ENCODE peak calls at places on chromosomes 2 and 18, in six cellular contexts. One of them, this sample, is unnamed.
A peak's percentile ranks its signal among the peaks of the same experiment; 100 is the strongest.

GRCh38 chr2:199463000-199463692 is 5.4 kb upstream of the SATB2 start:
- DNase-seq in HepG2: no peak
- DNase-seq in H1: peak; percentile 91
- DNase-seq in HL-60: peak; percentile 82
- DNase-seq in GM12878: no peak
- DNase-seq in K562: no peak
- DNase-seq in this sample: peak; percentile 90

GRCh38 chr2:7612969-7613368 is 695.8 kb downstream of the RNF144A start:
- DNase-seq in HepG2: peak; percentile 20
- DNase-seq in H1: no peak
- DNase-seq in HL-60: no peak
- DNase-seq in GM12878: no peak
- DNase-seq in K562: no peak
- DNase-seq in this sample: no peak

GRCh38 chr2:30321466-30321865 is 90.1 kb downstream of the LBH start:
- DNase-seq in HepG2: no peak
- DNase-seq in H1: no peak
- DNase-seq in HL-60: no peak
- DNase-seq in GM12878: no peak
- DNase-seq in K562: no peak
- DNase-seq in this sample: no peak

GRCh38 chr2:165015052-165015642 is 59.8 kb upstream of the SLC38A11 start:
- DNase-seq in HepG2: peak; percentile 68
- DNase-seq in H1: peak; percentile 85
- DNase-seq in HL-60: peak; percentile 29
- DNase-seq in GM12878: no peak
- DNase-seq in K562: peak; percentile 70
- DNase-seq in this sample: peak; percentile 70

GRCh38 chr2:48398285-48399135 is 131.4 kb upstream of the STON1 start:
- DNase-seq in HepG2: no peak
- DNase-seq in H1: no peak
- DNase-seq in HL-60: peak; percentile 26
- DNase-seq in GM12878: no peak
- DNase-seq in K562: peak; percentile 16
- DNase-seq in this sample: no peak

GRCh38 chr2:238435752-238436096 is 9.0 kb downstream of the ASB1 start:
- DNase-seq in HepG2: no peak
- DNase-seq in H1: no peak
- DNase-seq in HL-60: no peak
- DNase-seq in GM12878: no peak
- DNase-seq in K562: no peak
- DNase-seq in this sample: no peak

GRCh38 chr2:12796617-12797016 is 79.9 kb downstream of the TRIB2 start:
- DNase-seq in HepG2: no peak
- DNase-seq in H1: no peak
- DNase-seq in HL-60: no peak
- DNase-seq in GM12878: no peak
- DNase-seq in K562: no peak
- DNase-seq in this sample: no peak

GRCh38 chr2:38945372-38945771 is 55.7 kb downstream of the ARHGEF33 start:
- DNase-seq in HepG2: no peak
- DNase-seq in H1: no peak
- DNase-seq in HL-60: peak; percentile 59
- DNase-seq in GM12878: no peak
- DNase-seq in K562: peak; percentile 72
- DNase-seq in this sample: no peak

GRCh38 chr2:218961229-218961628 is 1.8 kb downstream of the CDK5R2 start:
- DNase-seq in HepG2: no peak
- DNase-seq in H1: no peak
- DNase-seq in HL-60: no peak
- DNase-seq in GM12878: no peak
- DNase-seq in K562: no peak
- DNase-seq in this sample: no peak

GRCh38 chr18:3261035-3261392 is 919 bp upstream of the MYL12B start:
- DNase-seq in HepG2: no peak
- DNase-seq in H1: no peak
- DNase-seq in HL-60: no peak
- DNase-seq in GM12878: no peak
- DNase-seq in K562: no peak
- DNase-seq in this sample: no peak

GRCh38 chr18:39661856-39662366 is 2096.3 kb upstream of the CELF4 start:
- DNase-seq in HepG2: no peak
- DNase-seq in H1: no peak
- DNase-seq in HL-60: no peak
- DNase-seq in GM12878: no peak
- DNase-seq in K562: no peak
- DNase-seq in this sample: peak; percentile 10

DNA sequence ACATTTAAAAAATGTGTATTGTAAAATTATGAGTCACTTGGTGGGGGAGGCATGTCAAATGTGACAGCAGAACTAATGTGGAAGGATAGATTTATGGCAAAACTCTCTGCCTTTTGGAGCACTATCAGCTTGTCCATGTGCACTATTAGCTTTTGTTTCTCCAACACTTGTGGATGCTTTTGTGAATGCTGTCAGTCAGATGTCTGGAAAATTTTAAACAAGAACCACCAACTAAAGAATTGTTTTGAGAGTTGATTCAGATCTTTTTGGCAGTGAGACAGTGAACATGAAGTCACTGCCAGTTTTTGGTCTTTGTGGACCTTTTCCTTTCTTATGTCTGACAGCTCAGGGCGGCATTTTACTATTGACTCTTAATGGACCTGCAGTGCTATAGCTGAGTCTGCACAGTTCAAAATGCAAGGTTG is 72.4 kb downstream of the KIAA1328 start:
- DNase-seq in HepG2: no peak
- DNase-seq in H1: no peak
- DNase-seq in HL-60: no peak
- DNase-seq in GM12878: no peak
- DNase-seq in K562: peak; percentile 49
- DNase-seq in this sample: no peak
- TF ChIP-seq GABPA in HepG2: no peak
- TF ChIP-seq GABPA in H1: no peak
- TF ChIP-seq GABPA in HL-60: no peak
- TF ChIP-seq GABPA in GM12878: no peak
- TF ChIP-seq GABPA in K562: no peak
- TF ChIP-seq GABPA in this sample: no peak

DNA sequence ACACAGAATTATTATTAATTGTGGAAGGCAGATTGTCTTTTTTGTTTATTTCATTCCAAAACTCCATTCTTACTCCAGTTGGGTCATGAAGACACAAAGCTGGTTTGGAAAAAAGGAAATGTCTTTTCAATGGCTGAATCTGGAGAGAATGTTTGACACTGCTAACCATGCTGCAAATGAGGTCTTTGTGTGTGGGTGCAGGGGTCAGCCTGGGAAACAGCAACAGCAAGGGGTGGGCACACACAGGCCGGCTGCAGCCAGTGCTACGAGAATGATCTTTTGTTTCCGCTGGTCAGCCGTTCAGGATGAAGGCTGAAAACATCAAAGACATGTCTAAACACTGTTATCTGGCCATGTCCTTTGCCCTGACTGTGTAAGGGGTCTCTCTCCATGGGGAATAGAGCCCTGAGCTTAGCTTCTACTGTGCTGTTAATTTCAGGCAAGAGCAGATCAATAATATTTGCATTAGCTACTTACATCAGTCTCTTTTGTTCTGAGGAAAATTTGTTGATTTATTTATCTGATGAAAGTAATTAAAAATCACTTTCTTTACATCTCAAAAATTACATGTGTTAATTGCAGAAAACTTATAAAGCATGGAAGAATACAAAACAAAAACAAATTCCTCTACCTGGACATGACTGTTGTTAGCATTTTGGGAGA is 33.3 kb upstream of the E2F6 start:
- DNase-seq in HepG2: peak; percentile 100
- DNase-seq in H1: no peak
- DNase-seq in HL-60: no peak
- DNase-seq in GM12878: no peak
- DNase-seq in K562: no peak
- DNase-seq in this sample: peak; percentile 45
- TF ChIP-seq GABPA in HepG2: peak; percentile 75
- TF ChIP-seq GABPA in H1: no peak
- TF ChIP-seq GABPA in HL-60: no peak
- TF ChIP-seq GABPA in GM12878: no peak
- TF ChIP-seq GABPA in K562: no peak
- TF ChIP-seq GABPA in this sample: no peak

GRCh38 chr18:79395761-79396404 is at the start of gene NFATC1:
- DNase-seq in HepG2: no peak
- DNase-seq in H1: peak; percentile 79
- DNase-seq in HL-60: peak; percentile 73
- DNase-seq in GM12878: no peak
- DNase-seq in K562: peak; percentile 79
- DNase-seq in this sample: no peak
- TF ChIP-seq GABPA in HepG2: no peak
- TF ChIP-seq GABPA in H1: no peak
- TF ChIP-seq GABPA in HL-60: no peak
- TF ChIP-seq GABPA in GM12878: no peak
- TF ChIP-seq GABPA in K562: no peak
- TF ChIP-seq GABPA in this sample: no peak

GRCh38 chr18:61503688-61504087 is 170.5 kb downstream of the CDH20 start:
- DNase-seq in HepG2: no peak
- DNase-seq in H1: no peak
- DNase-seq in HL-60: no peak
- DNase-seq in GM12878: no peak
- DNase-seq in K562: no peak
- DNase-seq in this sample: no peak

DNA sequence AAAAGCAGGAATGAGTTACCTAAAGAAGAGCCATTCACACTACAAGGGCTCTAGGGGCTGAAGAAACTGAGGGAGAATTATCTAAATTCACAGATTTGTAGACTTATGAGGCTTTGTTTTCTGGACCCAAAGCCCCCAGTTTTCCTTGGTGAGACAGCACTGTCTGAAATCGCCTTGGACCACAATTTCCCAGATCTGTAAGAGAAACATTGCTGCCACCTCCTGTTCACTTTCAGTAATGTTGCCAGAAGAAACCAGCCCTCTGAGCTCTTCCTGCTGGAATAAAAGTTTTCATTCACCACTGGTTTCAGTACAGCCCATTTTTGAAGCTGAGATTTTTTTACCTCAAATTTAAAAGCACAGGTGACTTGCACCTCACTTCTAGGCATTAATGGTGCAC is 169.2 kb downstream of the CDH20 start:
- DNase-seq in HepG2: peak; percentile 21
- DNase-seq in H1: peak; percentile 64
- DNase-seq in HL-60: peak; percentile 15
- DNase-seq in GM12878: peak; percentile 5
- DNase-seq in K562: peak; percentile 25
- DNase-seq in this sample: peak; percentile 69
- TF ChIP-seq GABPA in HepG2: no peak
- TF ChIP-seq GABPA in H1: no peak
- TF ChIP-seq GABPA in HL-60: no peak
- TF ChIP-seq GABPA in GM12878: no peak
- TF ChIP-seq GABPA in K562: no peak
- TF ChIP-seq GABPA in this sample: no peak

GRCh38 chr18:76643996-76644395 is 149.0 kb upstream of the ZNF516 start:
- DNase-seq in HepG2: no peak
- DNase-seq in H1: no peak
- DNase-seq in HL-60: no peak
- DNase-seq in GM12878: no peak
- DNase-seq in K562: no peak
- DNase-seq in this sample: no peak

GRCh38 chr18:76643199-76643598 is 148.2 kb upstream of the ZNF516 start:
- DNase-seq in HepG2: no peak
- DNase-seq in H1: no peak
- DNase-seq in HL-60: no peak
- DNase-seq in GM12878: no peak
- DNase-seq in K562: no peak
- DNase-seq in this sample: no peak

GRCh38 chr18:76644580-76644979 is 149.5 kb upstream of the ZNF516 start:
- DNase-seq in HepG2: no peak
- DNase-seq in H1: no peak
- DNase-seq in HL-60: no peak
- DNase-seq in GM12878: no peak
- DNase-seq in K562: no peak
- DNase-seq in this sample: no peak

GRCh38 chr18:76647322-76647721 is 152.3 kb upstream of the ZNF516 start:
- DNase-seq in HepG2: no peak
- DNase-seq in H1: no peak
- DNase-seq in HL-60: no peak
- DNase-seq in GM12878: no peak
- DNase-seq in K562: no peak
- DNase-seq in this sample: no peak
- TF ChIP-seq GABPA in HepG2: no peak
- TF ChIP-seq GABPA in H1: no peak
- TF ChIP-seq GABPA in HL-60: no peak
- TF ChIP-seq GABPA in GM12878: no peak
- TF ChIP-seq GABPA in K562: no peak
- TF ChIP-seq GABPA in this sample: no peak

DNA sequence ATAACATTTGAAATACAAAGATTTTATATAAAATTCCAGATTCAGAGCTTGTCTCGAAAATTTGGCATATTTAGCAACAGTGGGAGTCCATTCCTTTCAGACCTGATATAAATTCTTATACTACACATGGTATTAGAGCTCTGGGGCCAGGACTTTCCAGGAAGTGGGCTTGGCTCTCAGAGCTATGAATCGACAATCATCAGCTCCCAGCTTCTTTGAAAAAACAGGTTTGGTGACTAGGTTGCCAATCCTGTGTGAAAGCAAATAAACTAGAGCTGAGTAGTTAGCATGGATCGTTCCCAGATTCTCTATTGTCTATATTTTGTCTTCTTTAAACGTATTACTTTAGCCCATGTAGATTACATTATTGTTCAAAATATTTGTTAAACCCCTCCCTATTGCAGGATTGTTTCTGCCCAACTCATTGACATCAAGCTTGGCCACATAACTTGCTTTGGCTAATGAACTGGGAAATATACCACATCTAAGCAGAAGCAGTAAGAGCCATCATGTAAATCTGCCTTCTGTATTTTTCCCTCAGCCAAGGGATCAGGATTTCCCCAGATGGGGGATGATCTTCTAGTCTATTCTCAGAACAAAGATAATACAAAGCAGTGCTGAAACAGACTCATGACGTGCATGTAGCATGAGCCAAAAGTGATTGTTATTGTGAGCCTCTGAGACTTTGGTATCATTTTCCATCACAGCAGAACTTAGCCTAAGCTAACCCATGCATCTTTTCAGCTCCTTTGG is 105.4 kb downstream of the KCNH7 start:
- DNase-seq in HepG2: no peak
- DNase-seq in H1: no peak
- DNase-seq in HL-60: no peak
- DNase-seq in GM12878: peak; percentile 20
- DNase-seq in K562: no peak
- DNase-seq in this sample: no peak
- TF ChIP-seq GABPA in HepG2: no peak
- TF ChIP-seq GABPA in H1: no peak
- TF ChIP-seq GABPA in HL-60: no peak
- TF ChIP-seq GABPA in GM12878: no peak
- TF ChIP-seq GABPA in K562: no peak
- TF ChIP-seq GABPA in this sample: no peak